ENCODE peak calls at places on chromosomes 6 and 20, in four cellular contexts. D is cardiac fibroblast; G is HEK293T; K is stimulated activated CD8-positive, alpha-beta memory T cell treated with anti-CD3 and anti-CD28 coated beads, Interleukin-2, amount 100 ng/mL, for 1 hour. X is an unnamed sample.

GRCh38 chr6:74073429-74073828 is 377.4 kb downstream of the CD109 start:
- DNase-seq in D (peak; percentile 18), G (no peak), K (no peak), X (no peak)

GRCh38 chr6:121309768-121310473 is 24.4 kb downstream of the TBC1D32 start:
- DNase-seq in D (peak; percentile 60), G (no peak), K (no peak), X (no peak)

GRCh38 chr20:59377046-59377445 is 76.6 kb downstream of the EDN3 start:
- DNase-seq in D (no peak), G (no peak), K (no peak), X (no peak)

GRCh38 chr20:52200870-52201269 is 9.3 kb upstream of the ZFP64 start:
- DNase-seq in D (no peak), G (no peak), K (no peak), X (no peak)

GRCh38 chr6:125943528-125944433 is 12.8 kb upstream of the HINT3 start:
- DNase-seq in D (no peak), G (no peak), K (no peak), X (no peak)

GRCh38 chr6:143689852-143690251 is 12.1 kb downstream of the PHACTR2 start:
- DNase-seq in D (no peak), G (no peak), K (no peak), X (no peak)

GRCh38 chr6:16723833-16724232 is 37.4 kb downstream of the ATXN1 start:
- DNase-seq in D (peak; percentile 88), G (no peak), K (no peak), X (no peak)

GRCh38 chr6:52213127-52213526 is 27.0 kb downstream of the IL17A start:
- DNase-seq in D (no peak), G (no peak), K (no peak), X (no peak)

GRCh38 chr6:150302801-150303138 is 66.0 kb upstream of the IYD start:
- DNase-seq in D (no peak), G (no peak), K (no peak), X (no peak)

X was measured in glutamatergic neuron.